ENCODE peak calls at places on chromosomes 12 and 14, in ten cellular contexts. N is progenitor cell of endocrine pancreas; X is HS-5; U is skeletal muscle cell; A is GM12892; Y is hypothalamus; C is cerebellum; J is adrenal gland; H is CD8-positive, alpha-beta T cell; B is T-cell. V is an unnamed sample.
A peak's percentile ranks its signal among the peaks of the same experiment; 100 is the strongest.

GRCh38 chr12:125406131-125406530 is 340.9 kb downstream of the AACS start:
- DNase-seq in N (no peak), X (no peak), U (no peak), A (no peak), Y (no peak), C (no peak), J (no peak), H (no peak), B (no peak), V (no peak)

GRCh38 chr14:59159169-59159568 is 29.3 kb upstream of the DAAM1 start:
- DNase-seq in N (no peak), X (no peak), U (no peak), A (no peak), Y (no peak), C (no peak), J (no peak), H (no peak), B (no peak), V (no peak)

GRCh38 chr14:23571701-23572523 is 4.3 kb upstream of the AP1G2 start:
- DNase-seq in N (no peak), X (no peak), U (no peak), A (no peak), Y (no peak), C (no peak), J (peak; percentile 50), H (no peak), B (no peak), V (no peak)

GRCh38 chr12:180445-180844 is 33.5 kb downstream of the SLC6A12 start:
- DNase-seq in N (no peak), X (no peak), U (no peak), A (no peak), Y (peak; percentile 38), C (peak; percentile 56), J (peak; percentile 74), H (no peak), B (no peak), V (no peak)

GRCh38 chr12:67091204-67091603 is 178.0 kb upstream of the CAND1 start:
- DNase-seq in N (no peak), X (no peak), U (no peak), A (no peak), Y (no peak), C (no peak), J (no peak), H (no peak), B (no peak), V (no peak)

GRCh38 chr12:30824311-30824710 is 69.6 kb upstream of the CAPRIN2 start:
- DNase-seq in N (no peak), X (no peak), U (no peak), A (no peak), Y (no peak), C (no peak), J (no peak), H (no peak), B (no peak), V (no peak)

GRCh38 chr14:65565948-65566347 is 153.4 kb downstream of the FUT8 start:
- DNase-seq in N (no peak), X (no peak), U (no peak), A (no peak), Y (no peak), C (peak; percentile 10), J (no peak), H (no peak), B (no peak), V (no peak)

GRCh38 chr14:96154900-96155299 is 49.7 kb upstream of the BDKRB2 start:
- DNase-seq in N (no peak), X (no peak), U (no peak), A (no peak), Y (no peak), C (no peak), J (no peak), H (no peak), B (no peak), V (no peak)

GRCh38 chr12:106174876-106175275 is 36.1 kb upstream of the NUAK1 start:
- DNase-seq in N (no peak), X (no peak), U (no peak), A (no peak), Y (no peak), C (no peak), J (no peak), H (no peak), B (no peak), V (no peak)

GRCh38 chr14:97994020-97994531 is 1196.9 kb downstream of the VRK1 start:
- DNase-seq in N (no peak), X (no peak), U (no peak), A (no peak), Y (no peak), C (no peak), J (no peak), H (peak; percentile 27), B (peak; percentile 33), V (peak; percentile 75)

GRCh38 chr12:111596985-111597730 is 2.0 kb downstream of the ATXN2 start:
- DNase-seq in N (no peak), X (peak; percentile 29), U (no peak), A (no peak), Y (peak; percentile 52), C (peak; percentile 57), J (peak; percentile 87), H (peak; percentile 22), B (peak; percentile 3), V (peak; percentile 47)

GRCh38 chr14:56339855-56340701 is 221.9 kb downstream of the PELI2 start:
- DNase-seq in N (peak; percentile 23), X (peak; percentile 79), U (peak; percentile 87), A (no peak), Y (peak; percentile 50), C (peak; percentile 62), J (peak; percentile 94), H (peak; percentile 53), B (peak; percentile 39), V (peak; percentile 60)